ENCODE peak calls at places on chromosome 12, in six cellular contexts. S, D, K, O, W and N are unnamed samples.

GRCh38 chr12:122100568-122100967 is 22.0 kb downstream of the MLXIP start:
- DNase-seq in S (no peak), W (no peak), D (no peak), O (no peak), K (peak), N (no peak)

GRCh38 chr12:29599397-29599796 is 101.9 kb upstream of the OVCH1 start:
- DNase-seq in W (peak), O (no peak), S (no peak), D (no peak), K (no peak), N (no peak)

GRCh38 chr12:2251485-2252179 is 198.8 kb downstream of the CACNA1C start:
- DNase-seq in D (no peak), S (peak), W (no peak), K (peak), O (no peak), N (no peak)

GRCh38 chr12:79737875-79738718 is 47.3 kb upstream of the PAWR start:
- DNase-seq in D (peak), K (peak), W (peak), O (no peak), S (peak), N (peak)

GRCh38 chr12:122333142-122334087 is 67.1 kb upstream of the VPS33A start:
- DNase-seq in D (no peak), S (no peak), O (no peak), W (no peak), K (no peak), N (no peak)

GRCh38 chr12:120049426-120049825 is 60.4 kb downstream of the BICDL1 start:
- DNase-seq in W (no peak), K (no peak), D (no peak), S (no peak), O (no peak), N (no peak)

GRCh38 chr12:47841910-47842309 is 22.2 kb upstream of the HDAC7 start:
- DNase-seq in O (no peak), W (no peak), S (no peak), D (no peak), K (no peak), N (no peak)

GRCh38 chr12:132622437-132623071 is 4.0 kb downstream of the P2RX2 start:
- DNase-seq in O (no peak), S (no peak), W (peak), D (no peak), K (peak), N (no peak)

GRCh38 chr12:72271741-72272661 is at the start of gene TRHDE:
- DNase-seq in S (peak), K (peak), W (peak), D (peak), O (no peak), N (peak)

GRCh38 chr12:120620624-120621023 is 19.8 kb upstream of the CABP1 start:
- DNase-seq in D (no peak), K (no peak), S (no peak), W (no peak), O (no peak), N (no peak)

GRCh38 chr12:16297521-16297920 is 20.0 kb upstream of the SLC15A5 start:
- DNase-seq in S (no peak), O (no peak), D (no peak), K (no peak), W (no peak), N (no peak)

GRCh38 chr12:108838194-108839010 is 19.0 kb downstream of the SSH1 start:
- DNase-seq in W (peak), S (no peak), K (peak), D (peak), O (peak), N (peak)

GRCh38 chr12:46567667-46568066 is 195.1 kb upstream of the SLC38A2 start:
- DNase-seq in S (no peak), K (no peak), W (no peak), O (no peak), D (no peak), N (no peak)

GRCh38 chr12:50049254-50050118 is 7.9 kb upstream of the ASIC1 start:
- DNase-seq in D (no peak), S (no peak), K (no peak), O (no peak), W (no peak), N (no peak)

GRCh38 chr12:121562484-121562883 is 18.3 kb downstream of the KDM2B start:
- DNase-seq in O (no peak), S (no peak), K (no peak), D (no peak), W (no peak), N (no peak)

GRCh38 chr12:38162708-38163441 is 153.7 kb upstream of the ALG10B start:
- DNase-seq in D (no peak), S (no peak), W (no peak), O (no peak), K (no peak), N (no peak)